ENCODE peak calls at places on chromosomes 11 and 22, in nine cellular contexts. F is body of pancreas, L is T47D, U is HAP-1, Y is fibroblast of pulmonary artery, A is left ventricle myocardium superior, H is occipital lobe, Z is HuH-7.5, R is posterior vena cava. S is an unnamed sample.

GRCh38 chr11:9982796-9983579 is 311.0 kb downstream of the SBF2 start:
- DNase-seq in F (no peak), L (peak), U (peak), Y (peak), A (no peak), H (peak), Z (no peak), R (no peak), S (no peak)

GRCh38 chr11:100964400-100964799 is 165.2 kb downstream of the PGR start:
- DNase-seq in F (no peak), L (no peak), U (no peak), Y (peak), A (no peak), H (no peak), Z (no peak), R (no peak), S (no peak)

GRCh38 chr22:40420341-40421081 is 50.1 kb downstream of the SGSM3 start:
- DNase-seq in F (no peak), L (no peak), U (no peak), Y (no peak), A (no peak), H (no peak), Z (no peak), R (peak), S (no peak)

GRCh38 chr11:96072592-96072991 is 148.7 kb upstream of the MTMR2 start:
- DNase-seq in F (no peak), L (no peak), U (no peak), Y (no peak), A (peak), H (no peak), Z (no peak), R (no peak), S (no peak)

GRCh38 chr11:331332-332060 is 10.8 kb upstream of the IFITM3 start:
- DNase-seq in F (no peak), L (no peak), U (no peak), Y (no peak), A (no peak), H (no peak), Z (no peak), R (peak), S (peak)

GRCh38 chr22:21443057-21443734 is 24.0 kb upstream of the TMEM191C start:
- DNase-seq in F (peak), L (no peak), U (peak), Y (no peak), A (peak), H (no peak), Z (no peak), R (peak), S (peak)

GRCh38 chr22:19055801-19056200 is 66.4 kb downstream of the DGCR2 start:
- DNase-seq in F (no peak), L (no peak), U (no peak), Y (no peak), A (no peak), H (no peak), Z (no peak), R (peak), S (peak)

GRCh38 chr11:111512296-111513239 is at the start of gene BTG4:
- DNase-seq in F (peak), L (no peak), U (no peak), Y (no peak), A (peak), H (no peak), Z (no peak), R (no peak), S (no peak)

GRCh38 chr22:22843848-22844247 is 43.8 kb upstream of the IGLL5 start:
- DNase-seq in F (no peak), L (no peak), U (no peak), Y (no peak), A (no peak), H (no peak), Z (no peak), R (no peak), S (no peak)

GRCh38 chr11:85886089-85887056 is 31.2 kb downstream of the CCDC83 start:
- DNase-seq in F (no peak), L (no peak), U (no peak), Y (peak), A (no peak), H (no peak), Z (no peak), R (no peak), S (no peak)

GRCh38 chr11:117316197-117316961 is at the start of gene BACE1:
- DNase-seq in F (peak), L (peak), U (peak), Y (peak), A (peak), H (peak), Z (peak), R (peak), S (peak)

GRCh38 chr11:72144807-72145565 is 9.5 kb downstream of the FOLR3 start:
- DNase-seq in F (no peak), L (no peak), U (peak), Y (peak), A (no peak), H (no peak), Z (no peak), R (no peak), S (no peak)

GRCh38 chr11:13259374-13259773 is 18.2 kb upstream of the BMAL1 start:
- DNase-seq in F (no peak), L (no peak), U (no peak), Y (no peak), A (no peak), H (no peak), Z (no peak), R (no peak), S (no peak)

GRCh38 chr11:9642894-9643293 is 21.0 kb upstream of the SWAP70 start:
- DNase-seq in F (no peak), L (no peak), U (no peak), Y (no peak), A (no peak), H (no peak), Z (no peak), R (no peak), S (no peak)

GRCh38 chr11:123086315-123086714 is 24.4 kb upstream of the HSPA8 start:
- DNase-seq in F (no peak), L (no peak), U (no peak), Y (no peak), A (no peak), H (no peak), Z (no peak), R (peak), S (no peak)

GRCh38 chr22:50731811-50732624 is 6.0 kb upstream of the ACR start:
- DNase-seq in F (peak), L (peak), U (peak), Y (peak), A (peak), H (no peak), Z (peak), R (peak), S (peak)

GRCh38 chr11:2744166-2744565 is 44.4 kb upstream of the KCNQ1OT1 start:
- DNase-seq in F (peak), L (no peak), U (no peak), Y (no peak), A (peak), H (no peak), Z (no peak), R (peak), S (no peak)

GRCh38 chr11:75813622-75814039 is 1.4 kb upstream of the UVRAG start:
- DNase-seq in F (no peak), L (peak), U (no peak), Y (peak), A (no peak), H (no peak), Z (no peak), R (no peak), S (no peak)

GRCh38 chr11:43687120-43687791 is 6.7 kb downstream of the HSD17B12 start:
- DNase-seq in F (no peak), L (peak), U (no peak), Y (peak), A (peak), H (no peak), Z (no peak), R (peak), S (no peak)

GRCh38 chr11:122979103-122979814 is 2.4 kb downstream of the BSX start:
- DNase-seq in F (no peak), L (no peak), U (no peak), Y (no peak), A (no peak), H (no peak), Z (no peak), R (no peak), S (peak)

GRCh38 chr22:37906364-37907008 is 389 bp downstream of the MICALL1 start:
- DNase-seq in F (peak), L (no peak), U (peak), Y (no peak), A (peak), H (no peak), Z (no peak), R (no peak), S (no peak)

GRCh38 chr22:38745676-38746460 is 9.9 kb downstream of the SUN2 start:
- DNase-seq in F (no peak), L (no peak), U (no peak), Y (no peak), A (peak), H (no peak), Z (no peak), R (no peak), S (no peak)

GRCh38 chr11:121091492-121092179 is 9.4 kb upstream of the TECTA start:
- DNase-seq in F (no peak), L (no peak), U (no peak), Y (no peak), A (no peak), H (no peak), Z (no peak), R (no peak), S (no peak)

GRCh38 chr11:82046778-82047177 is 686.9 kb downstream of the FAM181B start:
- DNase-seq in F (no peak), L (no peak), U (no peak), Y (peak), A (no peak), H (peak), Z (no peak), R (no peak), S (no peak)

GRCh38 chr11:74288911-74289310 is 22.5 kb downstream of the P4HA3 start:
- DNase-seq in F (no peak), L (no peak), U (no peak), Y (peak), A (no peak), H (no peak), Z (no peak), R (no peak), S (no peak)

GRCh38 chr11:823441-824291 is 4.1 kb upstream of the CRACR2B start:
- DNase-seq in F (no peak), L (no peak), U (no peak), Y (no peak), A (no peak), H (no peak), Z (no peak), R (no peak), S (no peak)

GRCh38 chr11:122101625-122102291 is 14.3 kb downstream of the BLID start:
- DNase-seq in F (peak), L (peak), U (peak), Y (peak), A (peak), H (peak), Z (no peak), R (peak), S (no peak)

GRCh38 chr11:64233913-64234839 is at the start of gene VEGFB:
- DNase-seq in F (peak), L (peak), U (peak), Y (peak), A (peak), H (no peak), Z (peak), R (peak), S (no peak)

S was measured in mesenteric fat pad.